ENCODE peak calls at places on chromosomes 11 and 22, in nine cellular contexts. T, D, O, H, F, L, G, U and S are unnamed samples.

GRCh38 chr11:113163291-113164030 is 150.9 kb upstream of the TTC12 start:
- DNase-seq in T (no peak), D (no peak), O (no peak), H (no peak), F (no peak), L (no peak), G (no peak), U (no peak), S (no peak)

GRCh38 chr11:95279921-95280861 is 49.2 kb upstream of the SESN3 start:
- DNase-seq in T (no peak), D (no peak), O (no peak), H (peak), F (peak), L (peak), G (no peak), U (peak), S (peak)

GRCh38 chr22:17921871-17922821 is 102.2 kb downstream of the MICAL3 start:
- DNase-seq in T (no peak), D (no peak), O (no peak), H (no peak), F (no peak), L (peak), G (no peak), U (no peak), S (peak)

GRCh38 chr11:19822531-19822930 is 109.9 kb downstream of the NAV2 start:
- DNase-seq in T (no peak), D (no peak), O (no peak), H (no peak), F (no peak), L (no peak), G (no peak), U (no peak), S (no peak)

GRCh38 chr11:8259316-8259995 is 4.2 kb downstream of the LMO1 start:
- DNase-seq in T (no peak), D (no peak), O (no peak), H (peak), F (no peak), L (no peak), G (no peak), U (no peak), S (no peak)

GRCh38 chr22:47051435-47052175 is 289.2 kb downstream of the TBC1D22A start:
- DNase-seq in T (no peak), D (no peak), O (no peak), H (no peak), F (no peak), L (no peak), G (no peak), U (no peak), S (no peak)

GRCh38 chr11:66317322-66317765 is 500 bp upstream of the CD248 start:
- DNase-seq in T (no peak), D (no peak), O (no peak), H (no peak), F (peak), L (peak), G (no peak), U (peak), S (no peak)

GRCh38 chr11:115251126-115251525 is 253.1 kb downstream of the CADM1 start:
- DNase-seq in T (no peak), D (no peak), O (no peak), H (no peak), F (no peak), L (no peak), G (no peak), U (no peak), S (no peak)

GRCh38 chr11:10604340-10604748 is 35.9 kb upstream of the LYVE1 start:
- DNase-seq in T (no peak), D (no peak), O (no peak), H (peak), F (peak), L (peak), G (no peak), U (peak), S (peak)

GRCh38 chr11:61480936-61481335 is 27.6 kb upstream of the LRRC10B start:
- DNase-seq in T (no peak), D (no peak), O (no peak), H (no peak), F (no peak), L (no peak), G (peak), U (peak), S (no peak)

GRCh38 chr11:70644343-70645060 is 246.2 kb downstream of the CTTN start:
- DNase-seq in T (no peak), D (no peak), O (no peak), H (no peak), F (no peak), L (no peak), G (no peak), U (no peak), S (no peak)